ENCODE peak calls at places on chromosome 1, in four cellular contexts. M is K562, Y is H1, A is WTC11. K is an unnamed sample.

GRCh38 chr1:213571419-213571818 is 416.4 kb upstream of the PROX1 start:
- DNase-seq in M (no peak), Y (no peak), A (no peak), K (no peak)

GRCh38 chr1:39214021-39214713 is 9.7 kb downstream of the MACF1 start:
- DNase-seq in M (peak), Y (no peak), A (no peak), K (no peak)

GRCh38 chr1:205667909-205668643 is 12.2 kb downstream of the SLC45A3 start:
- DNase-seq in M (no peak), Y (no peak), A (no peak), K (no peak)

GRCh38 chr1:145716641-145717061 is 2.6 kb upstream of the CD160 start:
- DNase-seq in M (no peak), Y (no peak), A (no peak), K (no peak)

GRCh38 chr1:93471911-93472310 is 24.0 kb downstream of the FNBP1L start:
- DNase-seq in M (no peak), Y (no peak), A (no peak), K (no peak)

GRCh38 chr1:78716186-78716585 is 66.6 kb downstream of the IFI44 start:
- DNase-seq in M (no peak), Y (no peak), A (no peak), K (no peak)

GRCh38 chr1:55289614-55290013 is 74.5 kb upstream of the USP24 start:
- DNase-seq in M (no peak), Y (no peak), A (no peak), K (no peak)

GRCh38 chr1:232473319-232473718 is 156.6 kb downstream of the SIPA1L2 start:
- DNase-seq in M (no peak), Y (no peak), A (peak), K (no peak)

GRCh38 chr1:203276916-203277535 is 28.3 kb upstream of the BTG2 start:
- DNase-seq in M (no peak), Y (no peak), A (no peak), K (no peak)

GRCh38 chr1:150152772-150153461 is 3.2 kb downstream of the PLEKHO1 start:
- DNase-seq in M (no peak), Y (no peak), A (no peak), K (no peak)

GRCh38 chr1:12594966-12595838 is 22.8 kb downstream of the DHRS3 start:
- DNase-seq in M (no peak), Y (no peak), A (peak), K (peak)

GRCh38 chr1:1752671-1753606 is 25.3 kb downstream of the NADK start:
- DNase-seq in M (peak), Y (no peak), A (no peak), K (no peak)

GRCh38 chr1:27656157-27656893 is 15.7 kb downstream of the IFI6 start:
- DNase-seq in M (no peak), Y (peak), A (peak), K (no peak)

GRCh38 chr1:159857889-159858288 is 4.6 kb downstream of the VSIG8 start:
- DNase-seq in M (no peak), Y (no peak), A (no peak), K (no peak)

GRCh38 chr1:204465469-204466415 is 28.9 kb downstream of the PIK3C2B start:
- DNase-seq in M (peak), Y (no peak), A (no peak), K (peak)

GRCh38 chr1:229213797-229214196 is 57.1 kb upstream of the RAB4A start:
- DNase-seq in M (no peak), Y (no peak), A (no peak), K (no peak)

GRCh38 chr1:42380617-42381423 is at the start of gene RIMKLA:
- DNase-seq in M (peak), Y (no peak), A (peak), K (peak)

GRCh38 chr1:191851799-191852595 is 306.3 kb upstream of the RGS18 start:
- DNase-seq in M (no peak), Y (no peak), A (no peak), K (no peak)

GRCh38 chr1:174191255-174191906 is 32.1 kb downstream of the RABGAP1L start:
- DNase-seq in M (no peak), Y (no peak), A (no peak), K (no peak)

GRCh38 chr1:90727917-90728655 is 11.0 kb upstream of the BARHL2 start:
- DNase-seq in M (no peak), Y (no peak), A (no peak), K (no peak)

GRCh38 chr1:245684111-245684510 is 529.3 kb downstream of the KIF26B start:
- DNase-seq in M (no peak), Y (no peak), A (no peak), K (no peak)

GRCh38 chr1:15957221-15958090 is 18.4 kb downstream of the ZBTB17 start:
- DNase-seq in M (peak), Y (no peak), A (peak), K (peak)

GRCh38 chr1:56491441-56491840 is 87.9 kb downstream of the PLPP3 start:
- DNase-seq in M (no peak), Y (no peak), A (no peak), K (peak)

GRCh38 chr1:30779294-30780071 is 21.9 kb upstream of the LAPTM5 start:
- DNase-seq in M (peak), Y (peak), A (peak), K (peak)

GRCh38 chr1:30781906-30782305 is 24.3 kb upstream of the LAPTM5 start:
- DNase-seq in M (no peak), Y (no peak), A (no peak), K (no peak)

GRCh38 chr1:30778979-30779293 is 21.4 kb upstream of the LAPTM5 start:
- DNase-seq in M (no peak), Y (no peak), A (no peak), K (no peak)

GRCh38 chr1:30778156-30778978 is 20.8 kb upstream of the LAPTM5 start:
- DNase-seq in M (peak), Y (no peak), A (no peak), K (peak)

GRCh38 chr1:30780409-30780808 is 22.8 kb upstream of the LAPTM5 start:
- DNase-seq in M (no peak), Y (no peak), A (no peak), K (no peak)
- TF ChIP-seq TEAD4 in M (no peak), Y (no peak), A (no peak), K (no peak)

GRCh38 chr1:197675475-197676324 is 99.6 kb downstream of the DENND1B start:
- DNase-seq in M (no peak), Y (no peak), A (no peak), K (no peak)
- TF ChIP-seq TEAD4 in M (no peak), Y (no peak), A (no peak), K (no peak)

GRCh38 chr1:118999348-119000071 is 11.4 kb upstream of the TBX15 start:
- DNase-seq in M (no peak), Y (no peak), A (no peak), K (no peak)

GRCh38 chr1:119001181-119002018 is 13.3 kb upstream of the TBX15 start:
- DNase-seq in M (no peak), Y (no peak), A (no peak), K (no peak)

GRCh38 chr1:119000371-119001180 is 12.4 kb upstream of the TBX15 start:
- DNase-seq in M (no peak), Y (no peak), A (no peak), K (no peak)

GRCh38 chr1:118995312-118996016 is 7.3 kb upstream of the TBX15 start:
- DNase-seq in M (no peak), Y (no peak), A (no peak), K (no peak)

DNA sequence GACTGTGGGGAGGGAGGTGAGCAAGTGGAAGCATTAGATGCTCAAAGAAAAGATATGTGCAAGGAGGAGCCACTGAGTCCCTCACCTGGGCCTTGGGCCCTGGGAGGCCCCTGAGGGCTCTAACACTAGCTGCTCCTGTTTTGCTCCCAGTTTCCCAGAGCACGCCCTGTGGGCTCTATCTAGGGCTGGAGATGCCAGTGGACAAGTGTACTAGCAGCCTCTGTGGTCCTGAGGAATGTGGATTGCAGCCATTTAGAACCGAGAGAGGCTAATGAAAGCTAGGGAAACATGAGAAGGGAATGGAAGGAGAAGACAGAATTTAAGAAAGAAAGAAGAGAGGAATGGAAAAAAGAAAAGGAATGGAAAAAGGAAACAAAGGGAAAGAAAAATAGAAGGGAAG is 10.0 kb upstream of the TBX15 start:
- DNase-seq in M (no peak), Y (no peak), A (no peak), K (no peak)
- TF ChIP-seq TEAD4 in M (no peak), Y (no peak), A (no peak), K (no peak)

DNA sequence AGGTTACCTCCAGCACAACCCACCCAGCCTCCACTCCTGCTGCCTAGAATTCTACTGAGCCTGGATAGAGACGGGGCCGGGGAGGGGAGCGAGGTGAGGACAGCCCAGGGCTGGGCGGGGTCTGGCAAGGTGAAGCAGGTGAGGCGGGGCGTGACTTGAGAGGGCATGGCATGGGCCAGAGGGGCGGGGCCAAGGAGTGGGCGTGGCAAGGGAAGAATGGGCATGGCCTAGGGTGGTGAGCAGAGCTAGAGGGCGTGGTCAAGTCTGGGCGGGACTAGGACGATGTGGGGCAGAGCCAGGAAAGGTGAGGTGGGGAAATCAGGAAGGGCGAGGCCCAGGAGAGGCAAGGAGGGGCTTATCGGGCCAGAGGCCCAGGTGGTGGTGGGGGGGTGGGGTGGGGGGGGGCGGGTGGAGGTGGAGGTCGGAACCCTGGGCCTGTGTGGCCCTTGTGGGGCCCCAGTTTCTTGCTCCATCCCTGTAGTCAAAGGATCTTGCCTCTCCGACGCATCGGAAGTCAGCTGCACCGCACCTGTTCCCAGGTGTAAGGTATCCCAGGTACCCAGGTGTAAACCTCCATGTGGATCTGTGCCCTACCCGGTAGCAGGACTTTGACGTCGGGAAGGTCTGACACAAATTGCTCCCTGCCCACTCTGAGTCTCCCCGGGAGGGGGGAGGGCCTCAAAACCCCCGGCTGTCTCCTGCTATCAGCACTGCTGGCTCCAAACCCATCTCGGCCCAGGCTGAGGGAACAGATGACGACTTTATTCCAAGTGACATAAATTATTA is 32.8 kb upstream of the UTS2 start:
- DNase-seq in M (peak), Y (peak), A (peak), K (no peak)
- TF ChIP-seq TEAD4 in M (no peak), Y (no peak), A (no peak), K (no peak)

GRCh38 chr1:151763990-151764389 is 694 bp upstream of the MRPL9 start:
- DNase-seq in M (no peak), Y (no peak), A (no peak), K (peak)
- TF ChIP-seq TEAD4 in M (no peak), Y (no peak), A (no peak), K (no peak)

GRCh38 chr1:215543191-215543606 is 23.9 kb upstream of the KCTD3 start:
- DNase-seq in M (no peak), Y (no peak), A (no peak), K (no peak)
- TF ChIP-seq TEAD4 in M (no peak), Y (no peak), A (no peak), K (no peak)

GRCh38 chr1:22517936-22518335 is 45.4 kb upstream of the EPHA8 start:
- DNase-seq in M (no peak), Y (no peak), A (no peak), K (no peak)
- TF ChIP-seq TEAD4 in M (no peak), Y (no peak), A (no peak), K (no peak)

DNA sequence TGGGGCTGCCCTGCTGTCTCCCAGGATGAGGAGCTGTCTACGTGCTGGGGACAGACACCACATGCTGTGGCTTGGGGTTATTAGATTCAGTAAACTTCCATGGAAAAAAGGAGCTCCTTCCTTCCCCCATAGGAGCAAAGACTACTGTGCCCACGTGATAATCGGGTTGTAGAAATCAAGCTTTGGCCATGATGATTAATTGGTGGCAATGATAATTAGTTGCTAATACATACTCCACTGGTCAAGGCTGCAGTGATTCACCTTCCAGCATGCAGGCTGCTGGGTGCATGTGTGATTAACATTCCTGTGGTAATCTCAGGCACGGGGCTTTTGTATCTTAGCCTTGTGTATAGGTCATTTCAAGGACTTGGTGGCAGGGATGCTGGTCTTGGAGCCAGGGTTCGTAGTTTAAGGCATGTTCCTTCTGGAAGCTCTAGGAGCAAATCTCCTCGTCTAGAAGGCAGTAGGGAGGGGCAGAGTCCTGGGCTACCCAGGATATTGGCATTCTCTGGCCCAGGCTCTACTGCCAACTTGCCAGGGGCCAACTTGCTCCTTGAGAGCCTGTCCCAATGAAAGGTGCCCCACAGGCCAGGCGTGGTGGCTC is 41.4 kb downstream of the TMCO4 start:
- DNase-seq in M (no peak), Y (no peak), A (no peak), K (no peak)
- TF ChIP-seq TEAD4 in M (no peak), Y (no peak), A (no peak), K (peak)

GRCh38 chr1:110465038-110465813 is 14.3 kb downstream of the PROK1 start:
- DNase-seq in M (no peak), Y (no peak), A (no peak), K (no peak)

GRCh38 chr1:110462093-110462492 is 11.1 kb downstream of the PROK1 start:
- DNase-seq in M (no peak), Y (no peak), A (no peak), K (no peak)

GRCh38 chr1:110464340-110464739 is 13.4 kb downstream of the PROK1 start:
- DNase-seq in M (no peak), Y (no peak), A (no peak), K (no peak)

GRCh38 chr1:110462964-110463363 is 12.0 kb downstream of the PROK1 start:
- DNase-seq in M (no peak), Y (no peak), A (no peak), K (no peak)

GRCh38 chr1:110463695-110464094 is 12.7 kb downstream of the PROK1 start:
- DNase-seq in M (no peak), Y (no peak), A (no peak), K (no peak)
- TF ChIP-seq TEAD4 in M (no peak), Y (no peak), A (no peak), K (no peak)

K was measured in SK-N-SH.